ENCODE peak calls at places on chromosomes 11 and 22, in five cellular contexts. G is CD4-positive, alpha-beta T cell; Y is iris pigment epithelial cell; M is EH; U is DMS153. D is an unnamed sample.

GRCh38 chr11:118436639-118437045 is 350 bp downstream of the KMT2A start:
- DNase-seq in G (peak), Y (peak), M (peak), U (no peak), D (peak)

GRCh38 chr11:112336356-112336886 is 75.8 kb upstream of the PLET1 start:
- DNase-seq in G (no peak), Y (no peak), M (no peak), U (no peak), D (no peak)

GRCh38 chr11:119699227-119699626 is 29.8 kb downstream of the NECTIN1 start:
- DNase-seq in G (no peak), Y (no peak), M (peak), U (no peak), D (no peak)

GRCh38 chr11:33930317-33931021 is 38.6 kb upstream of the LMO2 start:
- DNase-seq in G (no peak), Y (peak), M (peak), U (no peak), D (no peak)

GRCh38 chr11:8747173-8747572 is 64.6 kb downstream of the RPL27A start:
- DNase-seq in G (no peak), Y (no peak), M (no peak), U (no peak), D (no peak)

GRCh38 chr22:41836551-41836950 is 3.6 kb downstream of the SREBF2 start:
- DNase-seq in G (no peak), Y (no peak), M (no peak), U (no peak), D (no peak)

GRCh38 chr22:17260950-17261349 is 41.7 kb upstream of the ADA2 start:
- DNase-seq in G (no peak), Y (no peak), M (no peak), U (peak), D (no peak)

GRCh38 chr22:28034760-28035401 is 115.8 kb upstream of the PITPNB start:
- DNase-seq in G (no peak), Y (peak), M (peak), U (peak), D (no peak)

GRCh38 chr11:5345831-5346230 is 2.5 kb upstream of the OR51B5 start:
- DNase-seq in G (no peak), Y (peak), M (no peak), U (no peak), D (no peak)

GRCh38 chr11:73862971-73863370 is 13.7 kb downstream of the COA4 start:
- DNase-seq in G (no peak), Y (no peak), M (no peak), U (no peak), D (no peak)

GRCh38 chr22:31618057-31618456 is 44.0 kb downstream of the PISD start:
- DNase-seq in G (no peak), Y (no peak), M (no peak), U (peak), D (no peak)

GRCh38 chr22:46076651-46077339 is 73.5 kb upstream of the PPARA start:
- DNase-seq in G (no peak), Y (peak), M (peak), U (no peak), D (peak)

GRCh38 chr11:73236205-73236765 is 18.2 kb downstream of the P2RY2 start:
- DNase-seq in G (no peak), Y (no peak), M (no peak), U (no peak), D (no peak)

GRCh38 chr11:78291754-78292108 is 103.0 kb downstream of the USP35 start:
- DNase-seq in G (no peak), Y (no peak), M (no peak), U (no peak), D (no peak)

GRCh38 chr22:46681010-46681409 is 57.0 kb downstream of the CERK start:
- DNase-seq in G (no peak), Y (no peak), M (no peak), U (no peak), D (no peak)

GRCh38 chr11:67293090-67293489 is 4.0 kb downstream of the ANKRD13D start:
- DNase-seq in G (no peak), Y (peak), M (peak), U (no peak), D (peak)

GRCh38 chr22:50713571-50714056 is 24.4 kb upstream of the ACR start:
- DNase-seq in G (no peak), Y (no peak), M (no peak), U (no peak), D (peak)

GRCh38 chr22:42990131-42990838 is 24.7 kb downstream of the PACSIN2 start:
- DNase-seq in G (no peak), Y (peak), M (peak), U (no peak), D (no peak)

GRCh38 chr11:35614949-35615569 is 3.2 kb upstream of the FJX1 start:
- DNase-seq in G (no peak), Y (no peak), M (peak), U (no peak), D (no peak)